ENCODE peak calls at places on chromosomes 11 and 22, in ten cellular contexts. M is amygdala, Q is SK-N-DZ, J is AG08396, I is stomach, V is midbrain, X is non-pigmented ciliary epithelial cell, G is iris pigment epithelial cell, O is NB4, U is T-cell. L is an unnamed sample.

GRCh38 chr11:6817668-6818067 is 18.2 kb upstream of the OR6A2 start:
- DNase-seq in M (no peak), Q (peak), J (no peak), I (no peak), V (no peak), X (no peak), G (peak), O (no peak), U (no peak), L (no peak)

GRCh38 chr11:124543554-124543953 is at the start of gene OR8B12:
- DNase-seq in M (no peak), Q (no peak), J (no peak), I (no peak), V (no peak), X (no peak), G (no peak), O (no peak), U (no peak), L (no peak)

GRCh38 chr22:48179571-48180546 is 1417.4 kb downstream of the TBC1D22A start:
- DNase-seq in M (no peak), Q (no peak), J (no peak), I (no peak), V (no peak), X (no peak), G (no peak), O (no peak), U (no peak), L (no peak)

GRCh38 chr11:2769409-2769778 is 69.6 kb upstream of the KCNQ1OT1 start:
- DNase-seq in M (no peak), Q (no peak), J (no peak), I (peak), V (no peak), X (no peak), G (no peak), O (no peak), U (no peak), L (no peak)

GRCh38 chr11:117814766-117815261 is 9.7 kb downstream of the FXYD2 start:
- DNase-seq in M (no peak), Q (no peak), J (no peak), I (peak), V (no peak), X (no peak), G (peak), O (peak), U (peak), L (no peak)

GRCh38 chr11:121814962-121815361 is 301.1 kb downstream of the BLID start:
- DNase-seq in M (no peak), Q (no peak), J (peak), I (no peak), V (no peak), X (no peak), G (peak), O (no peak), U (no peak), L (no peak)

GRCh38 chr11:119338318-119338890 is 2.3 kb downstream of the C1QTNF5 start:
- DNase-seq in M (no peak), Q (peak), J (peak), I (peak), V (peak), X (no peak), G (peak), O (peak), U (peak), L (peak)

GRCh38 chr11:3969613-3970012 is 114.1 kb downstream of the STIM1 start:
- DNase-seq in M (no peak), Q (no peak), J (no peak), I (no peak), V (no peak), X (no peak), G (no peak), O (no peak), U (no peak), L (no peak)

GRCh38 chr22:28345304-28345703 is 334.3 kb downstream of the TTC28 start:
- DNase-seq in M (no peak), Q (no peak), J (no peak), I (no peak), V (no peak), X (no peak), G (no peak), O (no peak), U (no peak), L (no peak)